ENCODE peak calls at places on chromosome 4, in nine cellular contexts. A is IMR-90, B is tibial artery, R is fibroblast of pulmonary artery, J is cardiac muscle cell, E is body of pancreas, S is GM23338, D is AG10803, O is breast epithelium. V is an unnamed sample.
A peak's percentile ranks its signal among the peaks of the same experiment; 100 is the strongest.

GRCh38 chr4:59612235-59612634 is 1587.9 kb upstream of the ADGRL3 start:
- DNase-seq in S (no peak), J (peak; percentile 64), E (no peak), O (no peak), R (peak; percentile 79), D (peak; percentile 82), A (peak; percentile 2), B (no peak), V (peak; percentile 65)

GRCh38 chr4:173121044-173121685 is 47.4 kb upstream of the GALNT7 start:
- DNase-seq in A (peak; percentile 25), R (peak; percentile 52), J (peak; percentile 68), D (peak; percentile 16), O (no peak), B (no peak), E (peak; percentile 37), S (peak; percentile 56), V (peak; percentile 31)

GRCh38 chr4:5976431-5976830 is 41.8 kb downstream of the C4orf50 start:
- DNase-seq in B (peak; percentile 2), D (no peak), O (no peak), R (no peak), A (no peak), S (peak; percentile 56), E (no peak), J (no peak), V (no peak)

GRCh38 chr4:168880811-168881595 is 129.1 kb downstream of the CBR4 start:
- DNase-seq in O (peak; percentile 35), A (no peak), R (no peak), D (no peak), J (no peak), B (no peak), S (no peak), E (no peak), V (no peak)

GRCh38 chr4:119014658-119015057 is 121.0 kb upstream of the MYOZ2 start:
- DNase-seq in A (no peak), E (no peak), O (no peak), D (no peak), S (no peak), R (no peak), J (no peak), B (no peak), V (no peak)

GRCh38 chr4:70718811-70719604 is 2.8 kb upstream of the RUFY3 start:
- DNase-seq in E (no peak), R (no peak), S (no peak), B (no peak), O (no peak), A (no peak), D (no peak), J (peak; percentile 8), V (no peak)

GRCh38 chr4:79862842-79863241 is 210.2 kb downstream of the ANTXR2 start:
- DNase-seq in B (no peak), A (no peak), E (no peak), D (no peak), S (no peak), O (no peak), J (no peak), R (no peak), V (no peak)

GRCh38 chr4:118557298-118557851 is 127.8 kb upstream of the METTL14 start:
- DNase-seq in J (peak; percentile 42), A (peak; percentile 62), R (peak; percentile 34), O (peak; percentile 77), D (peak; percentile 82), B (no peak), E (no peak), S (no peak), V (peak; percentile 83)

GRCh38 chr4:54625391-54625790 is 32.4 kb upstream of the KIT start:
- DNase-seq in D (peak; percentile 30), O (no peak), J (peak; percentile 2), E (no peak), A (no peak), R (peak; percentile 16), S (no peak), B (peak; percentile 27), V (no peak)

GRCh38 chr4:101200561-101200960 is 146.8 kb downstream of the PPP3CA start:
- DNase-seq in B (no peak), O (no peak), D (peak; percentile 86), S (no peak), J (peak; percentile 93), E (no peak), A (peak; percentile 98), R (peak; percentile 97), V (peak; percentile 89)

GRCh38 chr4:92047209-92047877 is 256.4 kb upstream of the GRID2 start:
- DNase-seq in O (no peak), E (no peak), R (peak; percentile 91), A (peak; percentile 1), S (peak; percentile 45), J (peak; percentile 92), B (no peak), D (no peak), V (no peak)

GRCh38 chr4:150950657-150951056 is 64.4 kb downstream of the LRBA start:
- DNase-seq in A (no peak), B (no peak), J (no peak), R (no peak), S (no peak), D (peak; percentile 3), O (no peak), E (no peak), V (no peak)

GRCh38 chr4:151921371-151921770 is 160.6 kb upstream of the GATB start:
- DNase-seq in S (no peak), J (no peak), E (no peak), D (peak; percentile 11), R (no peak), A (peak; percentile 30), O (no peak), B (no peak), V (peak; percentile 31)

GRCh38 chr4:41757521-41758156 is 9.1 kb upstream of the PHOX2B start:
- DNase-seq in R (peak; percentile 6), A (no peak), E (no peak), J (peak; percentile 6), O (no peak), B (no peak), D (no peak), S (peak; percentile 40), V (no peak)

GRCh38 chr4:53785996-53786395 is 194.7 kb upstream of the LNX1 start:
- DNase-seq in O (no peak), A (peak; percentile 29), J (no peak), D (peak; percentile 68), S (no peak), B (no peak), E (no peak), R (no peak), V (no peak)

GRCh38 chr4:15457401-15458201 is 12.1 kb upstream of the CC2D2A start:
- DNase-seq in E (no peak), J (peak; percentile 84), R (peak; percentile 80), B (no peak), S (peak; percentile 64), D (peak; percentile 76), A (peak; percentile 81), O (no peak), V (peak; percentile 77)

GRCh38 chr4:165191814-165192499 is 15.4 kb upstream of the KLHL2 start:
- DNase-seq in R (no peak), D (no peak), J (no peak), A (no peak), O (no peak), S (no peak), B (no peak), E (no peak), V (no peak)

GRCh38 chr4:168076989-168077725 is 15.2 kb upstream of the ANXA10 start:
- DNase-seq in A (peak; percentile 71), S (peak; percentile 75), O (peak; percentile 26), B (no peak), E (peak; percentile 68), D (peak; percentile 56), J (peak; percentile 84), R (peak; percentile 88), V (peak; percentile 45)

GRCh38 chr4:186737427-186737826 is 13.8 kb upstream of the FAT1 start:
- DNase-seq in E (no peak), J (no peak), D (no peak), R (no peak), B (no peak), A (no peak), O (no peak), S (no peak), V (no peak)

DNA sequence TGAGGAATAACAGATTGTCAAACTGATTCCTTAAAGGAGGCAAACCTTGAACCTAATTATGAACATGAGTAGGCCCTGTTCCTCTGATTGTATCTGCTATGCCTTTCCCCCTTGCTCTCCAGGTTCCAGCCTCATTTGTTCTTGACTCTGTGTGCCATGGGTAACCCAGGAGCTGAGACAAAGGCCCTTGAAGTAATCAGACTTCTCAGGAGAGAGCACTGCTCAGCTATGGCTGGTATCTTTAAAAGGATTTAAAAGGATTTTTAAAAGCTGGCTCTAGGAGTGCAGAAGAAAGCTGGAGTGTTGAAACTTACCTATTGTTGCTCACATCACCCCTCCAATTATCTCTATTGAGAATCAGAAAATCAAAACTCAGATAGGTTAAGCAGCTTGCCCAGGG is 1565.5 kb upstream of the AGA start:
- DNase-seq in B (no peak), S (peak; percentile 55), E (no peak), A (no peak), R (no peak), J (no peak), D (no peak), O (no peak), V (no peak)
- H3K4me3 ChIP-seq in B (no peak overlapping the region), S (no peak overlapping the region), E (no peak overlapping the region), A (no peak overlapping the region), R (no peak overlapping the region), J (no peak overlapping the region), D (no peak overlapping the region), O (no peak overlapping the region), V (no peak overlapping the region)

GRCh38 chr4:120977435-120977997 is 55.0 kb upstream of the PRDM5 start:
- DNase-seq in B (no peak), D (peak; percentile 74), A (peak; percentile 70), S (peak; percentile 83), O (no peak), E (peak; percentile 27), R (peak; percentile 76), J (peak; percentile 73), V (peak; percentile 36)
- TF ChIP-seq CTCF in B (peak; percentile 24), D (peak; percentile 81), A (peak; percentile 68), S (peak; percentile 65), O (no peak), E (peak; percentile 70), R (peak; percentile 86), J (peak; percentile 77), V (peak; percentile 80)

GRCh38 chr4:80909938-80910337 is 120.6 kb upstream of the BMP3 start:
- DNase-seq in B (no peak), D (no peak), E (no peak), S (no peak), R (no peak), A (no peak), O (no peak), J (no peak), V (no peak)
- H3K4me3 ChIP-seq in B (no peak overlapping the region), D (no peak overlapping the region), E (no peak overlapping the region), S (no peak overlapping the region), R (no peak overlapping the region), A (no peak overlapping the region), O (no peak overlapping the region), J (no peak overlapping the region), V (no peak overlapping the region)

GRCh38 chr4:37826282-37827029 is at the start of gene PGM2:
- DNase-seq in E (peak; percentile 85), A (peak; percentile 73), D (peak; percentile 65), J (peak; percentile 86), R (peak; percentile 78), S (peak; percentile 94), O (peak; percentile 74), B (peak; percentile 82), V (peak; percentile 80)
- TF ChIP-seq CTCF in E (peak; percentile 8), A (peak; percentile 6), D (peak; percentile 17), J (no peak), R (no peak), S (no peak), O (no peak), B (no peak), V (no peak)

GRCh38 chr4:89836031-89836777 is 757 bp downstream of the SNCA start:
- DNase-seq in R (no peak), A (no peak), E (no peak), S (peak; percentile 61), B (no peak), D (no peak), J (peak; percentile 9), O (no peak), V (peak; percentile 31)
- H3K4me3 ChIP-seq in R (peak overlapping the region; percentile 73), A (no peak overlapping the region), E (no peak overlapping the region), S (peak overlapping the region; percentile 63), B (peak overlapping the region; percentile 46), D (no peak overlapping the region), J (peak overlapping the region; percentile 56), O (peak overlapping the region; percentile 72), V (no peak overlapping the region)